ENCODE peak calls at places on chromosomes 5 and 9, in nine cellular contexts. V is osteoblast, P is astrocyte, B is neuronal stem cell, M is fibroblast of lung, C is HCT116, O is SK-N-SH, K is PC-9, Y is neural progenitor cell. X is an unnamed sample. For H3K27me3, the result is how much of the 10 kb centered on the place peaks cover.

GRCh38 chr9:14692918-14693861 is at the start of gene ZDHHC21:
- DNase-seq in B (peak), O (peak), Y (peak), V (peak), P (peak), K (peak), C (no peak), M (peak), X (no peak)

GRCh38 chr5:58493136-58493535 is 1.9 kb downstream of the GAPT start:
- DNase-seq in O (no peak), M (no peak), V (no peak), P (no peak), K (no peak), Y (no peak), B (no peak), C (no peak), X (no peak)

GRCh38 chr9:129626944-129627297 is 958 bp downstream of the NTMT1 start:
- DNase-seq in C (no peak), M (peak), B (no peak), K (no peak), P (peak), Y (no peak), O (no peak), V (peak), X (no peak)

GRCh38 chr5:33072700-33073099 is 361.6 kb downstream of the NPR3 start:
- DNase-seq in K (no peak), Y (no peak), C (no peak), V (no peak), P (peak), M (no peak), B (no peak), O (no peak), X (no peak)

GRCh38 chr9:133533878-133534277 is 626 bp upstream of the ADAMTSL2 start:
- DNase-seq in O (peak), C (no peak), V (no peak), B (no peak), Y (no peak), P (no peak), M (peak), K (no peak), X (no peak)

GRCh38 chr5:149633671-149634350 is 52.5 kb downstream of the ARHGEF37 start:
- DNase-seq in M (no peak), B (no peak), O (no peak), C (no peak), K (no peak), Y (no peak), V (no peak), P (peak), X (no peak)

GRCh38 chr5:61052870-61053269 is 107.9 kb downstream of the NDUFAF2 start:
- DNase-seq in M (peak), Y (no peak), O (no peak), B (no peak), V (peak), K (no peak), P (peak), C (peak), X (peak)

GRCh38 chr9:85213650-85214607 is 527.8 kb downstream of the AGTPBP1 start:
- DNase-seq in Y (peak), P (no peak), O (no peak), M (no peak), C (no peak), B (no peak), K (no peak), V (no peak), X (no peak)

GRCh38 chr9:126151031-126151670 is 175.5 kb upstream of the MVB12B start:
- DNase-seq in B (no peak), V (no peak), P (no peak), M (peak), O (peak), C (no peak), K (no peak), Y (no peak), X (no peak)

GRCh38 chr5:36870399-36871040 is 6.0 kb upstream of the NIPBL start:
- DNase-seq in M (peak), C (peak), B (no peak), K (no peak), O (peak), P (peak), V (peak), Y (peak), X (no peak)

GRCh38 chr5:116137544-116138378 is 52.9 kb downstream of the COMMD10 start:
- DNase-seq in O (peak), M (peak), K (no peak), Y (peak), P (peak), V (no peak), B (peak), C (peak), X (no peak)

GRCh38 chr9:99411479-99412100 is 189.5 kb downstream of the SEC61B start:
- DNase-seq in O (no peak), C (no peak), P (no peak), M (no peak), Y (peak), V (no peak), B (no peak), K (no peak), X (no peak)

GRCh38 chr5:155514105-155514563 is 500.6 kb downstream of the KIF4B start:
- DNase-seq in P (no peak), Y (no peak), B (no peak), C (no peak), V (no peak), O (no peak), M (no peak), K (no peak), X (no peak)

GRCh38 chr5:40240111-40240510 is 439.6 kb upstream of the PTGER4 start:
- DNase-seq in Y (no peak), K (no peak), B (no peak), P (no peak), O (no peak), M (peak), V (no peak), C (no peak), X (no peak)

GRCh38 chr5:172778223-172778814 is 7.3 kb upstream of the DUSP1 start:
- DNase-seq in M (peak), O (no peak), P (peak), C (peak), V (peak), Y (no peak), K (peak), B (no peak), X (peak)

GRCh38 chr9:87193151-87193550 is 245.8 kb upstream of the GAS1 start:
- DNase-seq in V (no peak), B (no peak), O (no peak), K (no peak), C (no peak), P (peak), M (no peak), Y (no peak), X (no peak)

GRCh38 chr9:87193925-87194380 is 246.6 kb upstream of the GAS1 start:
- DNase-seq in V (no peak), B (no peak), O (no peak), P (peak), C (no peak), Y (no peak), M (peak), K (no peak), X (no peak)

GRCh38 chr9:87197349-87198130 is 250.2 kb upstream of the GAS1 start:
- DNase-seq in Y (no peak), C (no peak), V (no peak), K (no peak), M (no peak), B (no peak), P (no peak), O (no peak), X (no peak)

GRCh38 chr9:87195306-87195705 is 248.0 kb upstream of the GAS1 start:
- DNase-seq in K (no peak), P (no peak), M (peak), Y (no peak), C (no peak), O (no peak), B (no peak), V (no peak), X (no peak)

GRCh38 chr9:87194471-87194870 is 247.2 kb upstream of the GAS1 start:
- DNase-seq in O (no peak), C (no peak), K (no peak), Y (peak), P (peak), B (no peak), V (no peak), M (peak), X (no peak)
- H2AFZ ChIP-seq in O (peak), C (no peak), K (no peak), Y (no peak), P (no peak), B (no peak), V (peak), M (no peak), X (no peak)

GRCh38 chr5:168793844-168794837 is 215.0 kb upstream of the PANK3 start:
- DNase-seq in O (no peak), P (peak), Y (no peak), B (no peak), V (peak), M (peak), C (no peak), K (no peak), X (no peak)
- H3K4me3 ChIP-seq in O (no peak), P (no peak), Y (no peak), B (no peak), V (peak), M (no peak), C (no peak), K (no peak), X (no peak)

DNA sequence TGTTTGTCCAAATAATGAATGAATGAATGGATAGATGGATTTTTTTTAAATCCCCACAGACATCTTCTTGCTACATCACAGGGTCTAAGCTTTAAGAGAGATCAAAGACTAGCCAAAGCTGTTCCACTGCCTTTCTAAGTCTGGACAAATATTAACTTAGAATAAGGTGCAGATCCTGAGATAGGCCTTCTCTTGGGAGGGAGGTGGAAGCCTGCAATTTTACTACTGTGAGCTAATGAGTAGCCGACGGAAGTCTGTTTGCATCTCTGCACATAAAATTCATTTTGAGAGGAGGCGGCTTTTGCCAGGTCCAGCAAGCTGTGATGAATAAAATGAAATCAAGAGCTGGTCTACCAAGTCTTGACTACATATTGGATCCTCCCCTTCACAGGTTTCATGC is 484.8 kb downstream of the TMEM38B start:
- DNase-seq in K (no peak), O (no peak), Y (no peak), B (no peak), M (no peak), P (no peak), V (no peak), C (no peak), X (no peak)
- H3K27me3 ChIP-seq in K (under half), O (under half), Y (under half), B (under half), M (under half), P (under half), V (under half), C (under half), X (under half)

GRCh38 chr9:114504341-114505186 is 709 bp downstream of the WHRN start:
- DNase-seq in V (peak), O (peak), P (peak), K (peak), Y (peak), B (peak), M (peak), C (peak), X (no peak)
- H2AFZ ChIP-seq in V (peak), O (peak), P (peak), K (peak), Y (peak), B (peak), M (peak), C (no peak), X (peak)

GRCh38 chr9:77672183-77672582 is 24.1 kb upstream of the GNA14 start:
- DNase-seq in O (no peak), V (no peak), K (no peak), M (no peak), C (no peak), Y (no peak), B (no peak), P (no peak), X (no peak)
- H3K4me3 ChIP-seq in O (no peak), V (no peak), K (no peak), M (no peak), C (no peak), Y (no peak), B (no peak), P (no peak), X (no peak)

GRCh38 chr5:132228241-132229035 is 785 bp upstream of the P4HA2 start:
- DNase-seq in M (no peak), B (no peak), K (no peak), C (no peak), V (no peak), O (no peak), P (no peak), Y (no peak), X (no peak)
- H3K27me3 ChIP-seq in M (under half), B (under half), K (under half), C (under half), V (under half), O (under half), P (under half), Y (under half), X (under half)

GRCh38 chr5:146475190-146475801 is 28.2 kb downstream of the TCERG1 start:
- DNase-seq in V (no peak), M (no peak), K (no peak), Y (no peak), B (no peak), P (no peak), O (no peak), C (no peak), X (no peak)

GRCh38 chr5:146474040-146474439 is 26.9 kb downstream of the TCERG1 start:
- DNase-seq in P (no peak), B (no peak), V (no peak), M (no peak), O (no peak), K (no peak), C (no peak), Y (no peak), X (no peak)

GRCh38 chr5:146475906-146476305 is 28.8 kb downstream of the TCERG1 start:
- DNase-seq in C (no peak), M (no peak), V (no peak), Y (no peak), K (no peak), O (no peak), B (no peak), P (no peak), X (no peak)
- H2AFZ ChIP-seq in C (no peak), M (no peak), V (no peak), Y (no peak), K (no peak), O (no peak), B (no peak), P (no peak), X (no peak)

GRCh38 chr5:139950436-139950835 is 92.7 kb downstream of the NRG2 start:
- DNase-seq in O (no peak), P (no peak), C (no peak), M (no peak), V (no peak), K (no peak), Y (no peak), B (no peak), X (no peak)
- H3K4me3 ChIP-seq in O (no peak), P (no peak), C (no peak), M (no peak), V (no peak), K (no peak), Y (no peak), B (no peak), X (no peak)

DNA sequence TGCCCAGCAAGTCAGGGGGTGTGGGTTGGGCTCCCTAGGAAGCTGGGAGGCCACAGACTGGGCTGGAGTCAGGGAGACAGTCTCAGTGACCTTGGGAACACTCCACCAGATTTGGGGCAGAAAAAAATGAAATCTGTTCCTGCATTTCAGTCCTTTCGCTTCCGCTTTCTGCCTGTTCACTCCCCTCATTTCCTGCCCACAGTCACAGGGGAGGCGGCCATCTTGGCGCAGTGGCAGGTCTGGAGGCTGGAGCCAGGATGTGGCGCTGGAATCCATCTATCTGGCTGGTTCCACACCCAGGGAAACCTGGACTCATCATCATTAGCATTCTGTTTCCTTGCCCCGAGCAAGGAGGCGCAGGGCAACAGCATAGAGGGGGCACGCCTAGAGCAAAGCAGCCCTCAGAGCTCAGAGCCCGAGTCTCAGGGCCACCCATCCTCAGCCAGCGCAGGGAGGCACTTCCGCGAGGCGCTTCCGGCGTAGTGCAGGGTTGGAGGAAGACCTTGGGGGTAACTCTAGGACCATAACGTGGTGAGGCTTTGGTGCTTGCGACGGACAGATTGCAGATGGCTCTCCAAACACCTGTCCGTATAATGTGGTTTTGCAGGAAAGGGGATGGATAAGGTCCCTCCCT is 86.3 kb upstream of the HSPA9 start:
- DNase-seq in P (no peak), Y (no peak), M (no peak), C (no peak), V (no peak), O (no peak), K (no peak), B (no peak), X (no peak)
- H3K27me3 ChIP-seq in P (under half), Y (under half), M (under half), C (under half), V (under half), O (under half), K (under half), B (under half), X (under half)

GRCh38 chr9:27407966-27408365 is 111.0 kb upstream of the EQTN start:
- DNase-seq in M (peak), C (no peak), O (no peak), K (no peak), P (peak), Y (no peak), B (no peak), V (no peak), X (no peak)

GRCh38 chr9:27412081-27412480 is 112.0 kb upstream of the IFNK start:
- DNase-seq in V (no peak), Y (no peak), C (no peak), O (no peak), B (no peak), M (no peak), P (no peak), K (no peak), X (no peak)

GRCh38 chr9:27408523-27408922 is 111.6 kb upstream of the EQTN start:
- DNase-seq in K (no peak), C (no peak), Y (no peak), V (no peak), O (no peak), P (no peak), B (no peak), M (no peak), X (no peak)

GRCh38 chr9:27412963-27413362 is 111.1 kb upstream of the IFNK start:
- DNase-seq in Y (no peak), O (no peak), V (no peak), K (no peak), B (no peak), M (no peak), C (no peak), P (no peak), X (no peak)

GRCh38 chr9:27407491-27407890 is 110.5 kb upstream of the EQTN start:
- DNase-seq in O (no peak), C (no peak), B (no peak), M (no peak), P (no peak), K (no peak), V (no peak), Y (no peak), X (no peak)
- H2AFZ ChIP-seq in O (peak), C (no peak), B (no peak), M (no peak), P (no peak), K (no peak), V (no peak), Y (no peak), X (no peak)